ENCODE peak calls at places on chromosomes 16 and 17, in nine cellular contexts. F is body of pancreas; H is fibroblast of lung; N is Karpas-422; U is non-pigmented ciliary epithelial cell; G is KBM-7; B is hippocampal formation; I is activated T-cell treated with anti-CD3 and anti-CD28 coated beads, Interleukin-2, amount 50 U/mL, for 72 hours; K is MG63. E is an unnamed sample.

GRCh38 chr17:45172541-45173286 is 11.0 kb downstream of the HEXIM2 start:
- DNase-seq in F (peak; percentile 80), H (peak; percentile 85), N (peak; percentile 77), U (no peak), G (no peak), B (peak; percentile 87), I (peak; percentile 55), K (peak; percentile 99), E (peak; percentile 59)

GRCh38 chr17:37699285-37699973 is 45.4 kb downstream of the HNF1B start:
- DNase-seq in F (no peak), H (peak; percentile 63), N (no peak), U (no peak), G (no peak), B (no peak), I (no peak), K (no peak), E (no peak)

GRCh38 chr17:44913676-44914075 is 1.6 kb downstream of the GFAP start:
- DNase-seq in F (no peak), H (no peak), N (no peak), U (no peak), G (no peak), B (no peak), I (no peak), K (no peak), E (no peak)

GRCh38 chr16:67653131-67654068 is 6.7 kb downstream of the ACD start:
- DNase-seq in F (no peak), H (peak; percentile 17), N (no peak), U (no peak), G (no peak), B (no peak), I (no peak), K (no peak), E (no peak)

GRCh38 chr16:66895697-66895995 is 15.3 kb downstream of the PDP2 start:
- DNase-seq in F (no peak), H (no peak), N (no peak), U (no peak), G (no peak), B (no peak), I (no peak), K (no peak), E (no peak)

GRCh38 chr16:56405977-56406376 is 19.4 kb downstream of the AMFR start:
- DNase-seq in F (no peak), H (no peak), N (no peak), U (no peak), G (no peak), B (no peak), I (no peak), K (no peak), E (no peak)

GRCh38 chr17:78233678-78234077 is 2.2 kb downstream of the TMEM235 start:
- DNase-seq in F (no peak), H (no peak), N (no peak), U (no peak), G (no peak), B (no peak), I (no peak), K (no peak), E (no peak)

GRCh38 chr17:61161615-61162134 is 238.0 kb upstream of the TBX2 start:
- DNase-seq in F (no peak), H (peak; percentile 25), N (no peak), U (no peak), G (no peak), B (no peak), I (no peak), K (no peak), E (no peak)

GRCh38 chr17:57563968-57564367 is 181.1 kb downstream of the CCDC182 start:
- DNase-seq in F (no peak), H (no peak), N (no peak), U (no peak), G (no peak), B (no peak), I (no peak), K (no peak), E (no peak)

GRCh38 chr17:81488276-81488860 is 24.2 kb downstream of the ACTG1 start:
- DNase-seq in F (no peak), H (no peak), N (no peak), U (no peak), G (no peak), B (no peak), I (no peak), K (peak; percentile 32), E (no peak)

GRCh38 chr16:84740596-84741071 is 40.8 kb downstream of the USP10 start:
- DNase-seq in F (no peak), H (no peak), N (no peak), U (no peak), G (no peak), B (no peak), I (no peak), K (no peak), E (no peak)

GRCh38 chr16:53489754-53490153 is 13.3 kb downstream of the AKTIP start:
- DNase-seq in F (no peak), H (no peak), N (no peak), U (no peak), G (no peak), B (no peak), I (no peak), K (no peak), E (no peak)

GRCh38 chr17:81514735-81515529 is 2.3 kb upstream of the ACTG1 start:
- DNase-seq in F (peak; percentile 78), H (peak; percentile 86), N (peak; percentile 88), U (no peak), G (peak; percentile 83), B (peak; percentile 32), I (peak; percentile 82), K (peak; percentile 92), E (peak; percentile 60)

GRCh38 chr17:45311762-45312476 is 4.9 kb downstream of the MAP3K14 start:
- DNase-seq in F (peak; percentile 80), H (peak; percentile 77), N (peak; percentile 81), U (no peak), G (no peak), B (no peak), I (peak; percentile 94), K (peak; percentile 69), E (peak; percentile 34)

GRCh38 chr17:9274119-9274445 is 252.8 kb downstream of the NTN1 start:
- DNase-seq in F (no peak), H (no peak), N (no peak), U (no peak), G (no peak), B (no peak), I (peak; percentile 72), K (no peak), E (no peak)

GRCh38 chr17:73863761-73864535 is 219.7 kb upstream of the SDK2 start:
- DNase-seq in F (no peak), H (no peak), N (no peak), U (no peak), G (no peak), B (no peak), I (no peak), K (no peak), E (no peak)

GRCh38 chr16:82655315-82655714 is 28.5 kb downstream of the CDH13 start:
- DNase-seq in F (no peak), H (peak; percentile 93), N (no peak), U (peak; percentile 83), G (peak; percentile 83), B (no peak), I (peak; percentile 86), K (peak; percentile 80), E (peak; percentile 50)

GRCh38 chr16:67811899-67812298 is 5.2 kb downstream of the TSNAXIP1 start:
- DNase-seq in F (no peak), H (no peak), N (no peak), U (no peak), G (no peak), B (no peak), I (no peak), K (no peak), E (no peak)

GRCh38 chr16:6571044-6571443 is 761.6 kb upstream of the RBFOX1 start:
- DNase-seq in F (no peak), H (no peak), N (no peak), U (no peak), G (no peak), B (no peak), I (no peak), K (no peak), E (no peak)

GRCh38 chr16:31110106-31111034 is 2.2 kb downstream of the BCKDK start:
- DNase-seq in F (no peak), H (no peak), N (no peak), U (no peak), G (no peak), B (no peak), I (no peak), K (no peak), E (no peak)

GRCh38 chr16:84183911-84184310 is 2.9 kb downstream of the TAF1C start:
- DNase-seq in F (no peak), H (no peak), N (no peak), U (no peak), G (no peak), B (no peak), I (no peak), K (no peak), E (no peak)

GRCh38 chr17:14756469-14756868 is 455.6 kb downstream of the HS3ST3B1 start:
- DNase-seq in F (no peak), H (no peak), N (no peak), U (no peak), G (peak; percentile 23), B (no peak), I (no peak), K (no peak), E (no peak)